ENCODE peak calls at places on chromosomes 1 and 21, in eight cellular contexts. X is H1, Y is stomach, E is body of pancreas, F is heart left ventricle, N is IMR-90, U is ovary, D is uterus. W is an unnamed sample. For H3K36me3, the result is how much of the 10 kb centered on the place peaks cover.

GRCh38 chr1:89044970-89045695 is 19.9 kb downstream of the GBP1 start:
- DNase-seq in X (no peak), Y (no peak), E (no peak), F (no peak), N (no peak), U (no peak), D (no peak), W (no peak)

GRCh38 chr21:41836166-41837015 is 42.8 kb downstream of the PRDM15 start:
- DNase-seq in X (no peak), Y (no peak), E (no peak), F (no peak), N (no peak), U (no peak), D (no peak), W (no peak)

GRCh38 chr1:76864383-76864782 is 2.9 kb upstream of the ST6GALNAC5 start:
- DNase-seq in X (no peak), Y (no peak), E (no peak), F (no peak), N (peak), U (no peak), D (no peak), W (no peak)

GRCh38 chr1:209389258-209389657 is 194.3 kb upstream of the CAMK1G start:
- DNase-seq in X (no peak), Y (no peak), E (no peak), F (no peak), N (peak), U (no peak), D (no peak), W (no peak)

GRCh38 chr21:35927262-35927661 is 133.1 kb downstream of the SETD4 start:
- DNase-seq in X (no peak), Y (no peak), E (no peak), F (no peak), N (no peak), U (no peak), D (no peak), W (no peak)

GRCh38 chr1:239997515-239998311 is 94.0 kb upstream of the FMN2 start:
- DNase-seq in X (peak), Y (no peak), E (peak), F (no peak), N (no peak), U (no peak), D (no peak), W (no peak)

GRCh38 chr1:38558476-38559179 is 300.9 kb downstream of the RRAGC start:
- DNase-seq in X (peak), Y (no peak), E (no peak), F (no peak), N (no peak), U (no peak), D (no peak), W (no peak)

GRCh38 chr1:23673086-23673813 is 18.4 kb upstream of the RPL11 start:
- DNase-seq in X (peak), Y (peak), E (peak), F (no peak), N (peak), U (no peak), D (no peak), W (no peak)

GRCh38 chr1:50620680-50621329 is 197.6 kb upstream of the DMRTA2 start:
- DNase-seq in X (peak), Y (peak), E (peak), F (no peak), N (peak), U (no peak), D (no peak), W (peak)

GRCh38 chr1:18951818-18952391 is 4.6 kb downstream of the IFFO2 start:
- DNase-seq in X (no peak), Y (peak), E (no peak), F (no peak), N (no peak), U (no peak), D (no peak), W (no peak)

GRCh38 chr1:112558634-112559033 is 49.9 kb downstream of the WNT2B start:
- DNase-seq in X (no peak), Y (no peak), E (no peak), F (no peak), N (no peak), U (no peak), D (no peak), W (no peak)

GRCh38 chr1:197909346-197909745 is 6.9 kb downstream of the C1orf53 start:
- DNase-seq in X (no peak), Y (no peak), E (no peak), F (no peak), N (no peak), U (no peak), D (no peak), W (no peak)

GRCh38 chr1:197174818-197175217 is 28.3 kb upstream of the ASPM start:
- DNase-seq in X (no peak), Y (no peak), E (no peak), F (no peak), N (no peak), U (no peak), D (no peak), W (no peak)

GRCh38 chr1:98331232-98331631 is 330.3 kb upstream of the SNX7 start:
- DNase-seq in X (no peak), Y (no peak), E (no peak), F (no peak), N (peak), U (no peak), D (no peak), W (no peak)

GRCh38 chr21:41507521-41508414 is at the start of gene TMPRSS2:
- DNase-seq in X (peak), Y (peak), E (peak), F (no peak), N (no peak), U (no peak), D (no peak), W (peak)

GRCh38 chr1:185069202-185069601 is 23.8 kb downstream of the RNF2 start:
- DNase-seq in X (no peak), Y (no peak), E (no peak), F (no peak), N (no peak), U (no peak), D (no peak), W (no peak)

GRCh38 chr1:156659672-156659993 is 17.6 kb downstream of the NES start:
- DNase-seq in X (no peak), Y (no peak), E (no peak), F (no peak), N (no peak), U (no peak), D (no peak), W (no peak)

GRCh38 chr1:228295981-228296380 is 88.1 kb downstream of the OBSCN start:
- DNase-seq in X (no peak), Y (no peak), E (no peak), F (no peak), N (peak), U (no peak), D (no peak), W (no peak)

GRCh38 chr1:29282924-29283803 is 46.8 kb downstream of the PTPRU start:
- DNase-seq in X (peak), Y (no peak), E (peak), F (no peak), N (peak), U (peak), D (no peak), W (no peak)

GRCh38 chr1:171801395-171801990 is 20.0 kb downstream of the METTL13 start:
- DNase-seq in X (no peak), Y (no peak), E (peak), F (no peak), N (peak), U (no peak), D (no peak), W (peak)

GRCh38 chr1:12618661-12619395 is 818 bp upstream of the DHRS3 start:
- DNase-seq in X (peak), Y (peak), E (peak), F (peak), N (peak), U (peak), D (peak), W (peak)
- TF ChIP-seq POLR2A in X (no peak), Y (no peak), E (peak), F (peak), N (no peak), U (peak), D (no peak), W (peak)

DNA sequence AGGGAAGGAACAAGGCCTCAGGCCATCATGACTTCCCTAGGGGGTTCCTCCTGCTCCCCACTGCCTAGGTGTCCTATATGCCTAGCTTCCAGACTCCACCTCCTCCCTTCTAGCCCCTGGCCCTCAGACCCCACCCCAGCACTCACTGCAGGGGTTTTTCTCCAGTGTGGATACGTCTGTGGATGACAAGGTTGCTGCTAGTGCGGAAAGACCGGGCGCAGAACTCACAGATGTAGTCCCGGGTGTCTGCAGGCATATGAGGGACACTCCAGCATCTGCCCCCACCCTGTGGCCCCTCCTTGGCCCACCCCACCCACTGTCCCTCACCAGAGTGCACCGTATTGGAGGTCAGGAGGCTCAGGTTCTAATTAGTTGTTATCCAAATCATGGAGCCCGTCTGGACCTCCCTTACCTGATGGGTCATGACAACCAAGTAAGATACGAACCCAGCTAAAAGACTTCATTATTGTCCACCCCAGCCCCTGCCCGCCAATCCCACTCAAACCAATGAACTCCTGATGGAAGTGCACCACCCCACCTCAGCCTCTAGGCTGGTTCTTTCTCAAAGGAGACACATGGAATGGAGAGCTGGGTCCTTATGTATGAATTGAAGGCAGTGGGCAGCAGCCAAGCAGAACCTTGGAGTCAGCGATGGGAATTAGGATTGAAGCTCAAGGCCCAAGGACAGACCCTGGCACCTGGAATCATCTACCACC is 8.2 kb downstream of the ZNF692 start:
- DNase-seq in X (no peak), Y (no peak), E (no peak), F (no peak), N (no peak), U (no peak), D (no peak), W (no peak)
- H3K36me3 ChIP-seq in X (under half), Y (half or more), E (under half), F (under half), N (half or more), U (under half), D (under half), W (under half)

DNA sequence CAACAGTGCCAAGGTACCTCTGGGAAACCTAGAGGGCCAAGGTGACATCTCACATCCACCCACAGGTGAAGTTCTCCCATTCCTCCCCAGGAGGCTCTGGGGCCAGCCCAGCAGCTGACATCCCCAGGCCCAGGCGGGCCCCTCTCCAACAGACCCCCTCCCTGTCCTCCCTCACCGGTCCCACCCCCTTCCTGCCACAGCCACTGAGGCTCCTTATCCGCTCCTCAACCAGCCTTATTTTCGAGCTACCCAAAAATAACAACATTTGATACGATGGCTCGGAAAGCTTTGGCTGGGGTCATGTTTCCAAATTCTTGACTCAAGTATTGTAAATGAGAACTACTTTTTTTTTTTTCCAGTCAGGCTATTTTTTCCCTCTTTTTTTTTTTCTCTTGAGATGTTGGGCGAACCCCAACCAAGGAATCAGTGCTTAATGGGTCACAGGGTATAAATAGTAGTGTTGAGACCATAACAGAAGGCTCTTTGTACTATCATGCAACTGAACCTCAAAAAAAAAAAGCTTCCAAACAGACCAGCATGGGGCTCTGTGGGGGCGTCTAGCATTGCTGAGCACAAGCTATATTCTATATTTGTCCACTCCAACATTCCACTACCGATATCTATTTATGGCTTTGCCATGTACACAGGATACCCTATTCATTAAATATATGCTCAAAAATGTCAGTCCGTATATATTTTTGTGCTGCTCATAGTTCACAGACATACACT is 27.2 kb downstream of the IRF2BP2 start:
- DNase-seq in X (peak), Y (no peak), E (no peak), F (peak), N (peak), U (no peak), D (no peak), W (no peak)
- H3K27ac ChIP-seq in X (no peak), Y (peak), E (no peak), F (peak), N (no peak), U (peak), D (peak), W (peak)

DNA sequence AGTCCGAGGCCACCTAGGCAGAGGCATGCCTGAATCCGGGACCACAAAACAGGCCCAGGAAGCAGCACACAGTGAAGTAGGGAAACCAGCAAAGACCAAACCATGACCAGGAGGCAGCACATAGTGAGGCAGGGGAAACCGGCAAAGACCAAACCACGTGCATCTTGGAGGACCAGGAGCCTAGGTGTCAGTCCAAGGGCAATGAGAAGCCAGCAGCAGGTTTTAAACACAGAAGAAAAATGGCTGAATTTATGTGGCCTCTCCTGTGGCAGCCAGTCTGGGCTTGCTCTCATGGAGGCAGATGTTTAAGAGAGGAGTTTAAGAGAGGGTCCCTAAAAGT is 42.5 kb downstream of the NPHP4 start:
- DNase-seq in X (no peak), Y (peak), E (no peak), F (no peak), N (no peak), U (no peak), D (no peak), W (no peak)
- TF ChIP-seq POLR2A in X (no peak), Y (no peak), E (no peak), F (no peak), N (no peak), U (no peak), D (no peak), W (no peak)